ENCODE peak calls at places on chromosomes 3 and 15, in ten cellular contexts. One of them, this sample, is unnamed.

GRCh38 chr15:29400701-29401100 is 131.1 kb upstream of the NSMCE3 start:
- DNase-seq in HFFc6: no peak
- DNase-seq in upper lobe of right lung: no peak
- DNase-seq in activated CD8-positive, alpha-beta T cell treated with anti-CD3 and anti-CD28 coated beads for 36 hours: no peak
- DNase-seq in adrenal gland: no peak
- DNase-seq in dorsolateral prefrontal cortex: no peak
- DNase-seq in fibroblast of pulmonary artery: no peak
- DNase-seq in GM13977: no peak
- DNase-seq in psoas muscle: no peak
- DNase-seq in testis: no peak
- DNase-seq in this sample: no peak

GRCh38 chr3:11001020-11001657 is 8.6 kb downstream of the SLC6A1 start:
- DNase-seq in HFFc6: no peak
- DNase-seq in upper lobe of right lung: no peak
- DNase-seq in activated CD8-positive, alpha-beta T cell treated with anti-CD3 and anti-CD28 coated beads for 36 hours: no peak
- DNase-seq in adrenal gland: no peak
- DNase-seq in dorsolateral prefrontal cortex: peak
- DNase-seq in fibroblast of pulmonary artery: peak
- DNase-seq in GM13977: no peak
- DNase-seq in psoas muscle: no peak
- DNase-seq in testis: no peak
- DNase-seq in this sample: no peak

GRCh38 chr15:77497942-77498361 is 77.3 kb downstream of the HMG20A start:
- DNase-seq in HFFc6: peak
- DNase-seq in upper lobe of right lung: no peak
- DNase-seq in activated CD8-positive, alpha-beta T cell treated with anti-CD3 and anti-CD28 coated beads for 36 hours: no peak
- DNase-seq in adrenal gland: no peak
- DNase-seq in dorsolateral prefrontal cortex: peak
- DNase-seq in fibroblast of pulmonary artery: peak
- DNase-seq in GM13977: no peak
- DNase-seq in psoas muscle: peak
- DNase-seq in testis: peak
- DNase-seq in this sample: no peak

GRCh38 chr15:66588971-66589370 is 23.2 kb upstream of the LCTL start:
- DNase-seq in HFFc6: no peak
- DNase-seq in upper lobe of right lung: no peak
- DNase-seq in activated CD8-positive, alpha-beta T cell treated with anti-CD3 and anti-CD28 coated beads for 36 hours: no peak
- DNase-seq in adrenal gland: no peak
- DNase-seq in dorsolateral prefrontal cortex: no peak
- DNase-seq in fibroblast of pulmonary artery: no peak
- DNase-seq in GM13977: no peak
- DNase-seq in psoas muscle: no peak
- DNase-seq in testis: no peak
- DNase-seq in this sample: no peak

GRCh38 chr15:90851945-90852344 is 16.4 kb upstream of the FURIN start:
- DNase-seq in HFFc6: no peak
- DNase-seq in upper lobe of right lung: no peak
- DNase-seq in activated CD8-positive, alpha-beta T cell treated with anti-CD3 and anti-CD28 coated beads for 36 hours: peak
- DNase-seq in adrenal gland: no peak
- DNase-seq in dorsolateral prefrontal cortex: no peak
- DNase-seq in fibroblast of pulmonary artery: no peak
- DNase-seq in GM13977: no peak
- DNase-seq in psoas muscle: no peak
- DNase-seq in testis: no peak
- DNase-seq in this sample: no peak

GRCh38 chr3:101780661-101781060 is 1.6 kb downstream of the NXPE3 start:
- DNase-seq in HFFc6: peak
- DNase-seq in upper lobe of right lung: no peak
- DNase-seq in activated CD8-positive, alpha-beta T cell treated with anti-CD3 and anti-CD28 coated beads for 36 hours: no peak
- DNase-seq in adrenal gland: no peak
- DNase-seq in dorsolateral prefrontal cortex: no peak
- DNase-seq in fibroblast of pulmonary artery: peak
- DNase-seq in GM13977: no peak
- DNase-seq in psoas muscle: no peak
- DNase-seq in testis: peak
- DNase-seq in this sample: no peak

GRCh38 chr15:89389841-89390603 is 55.4 kb upstream of the POLG start:
- DNase-seq in HFFc6: no peak
- DNase-seq in upper lobe of right lung: no peak
- DNase-seq in activated CD8-positive, alpha-beta T cell treated with anti-CD3 and anti-CD28 coated beads for 36 hours: no peak
- DNase-seq in adrenal gland: no peak
- DNase-seq in dorsolateral prefrontal cortex: no peak
- DNase-seq in fibroblast of pulmonary artery: no peak
- DNase-seq in GM13977: no peak
- DNase-seq in psoas muscle: peak
- DNase-seq in testis: no peak
- DNase-seq in this sample: no peak

GRCh38 chr3:171556574-171557145 is 96.5 kb upstream of the TNIK start:
- DNase-seq in HFFc6: no peak
- DNase-seq in upper lobe of right lung: no peak
- DNase-seq in activated CD8-positive, alpha-beta T cell treated with anti-CD3 and anti-CD28 coated beads for 36 hours: no peak
- DNase-seq in adrenal gland: no peak
- DNase-seq in dorsolateral prefrontal cortex: no peak
- DNase-seq in fibroblast of pulmonary artery: no peak
- DNase-seq in GM13977: no peak
- DNase-seq in psoas muscle: no peak
- DNase-seq in testis: no peak
- DNase-seq in this sample: no peak

GRCh38 chr3:42702066-42702951 is at the start of gene HHATL:
- DNase-seq in HFFc6: no peak
- DNase-seq in upper lobe of right lung: peak
- DNase-seq in activated CD8-positive, alpha-beta T cell treated with anti-CD3 and anti-CD28 coated beads for 36 hours: no peak
- DNase-seq in adrenal gland: no peak
- DNase-seq in dorsolateral prefrontal cortex: peak
- DNase-seq in fibroblast of pulmonary artery: no peak
- DNase-seq in GM13977: no peak
- DNase-seq in psoas muscle: peak
- DNase-seq in testis: no peak
- DNase-seq in this sample: no peak
- TF ChIP-seq CTCF in HFFc6: no peak
- TF ChIP-seq CTCF in upper lobe of right lung: no peak
- TF ChIP-seq CTCF in activated CD8-positive, alpha-beta T cell treated with anti-CD3 and anti-CD28 coated beads for 36 hours: no peak
- TF ChIP-seq CTCF in adrenal gland: no peak
- TF ChIP-seq CTCF in dorsolateral prefrontal cortex: no peak
- TF ChIP-seq CTCF in fibroblast of pulmonary artery: no peak
- TF ChIP-seq CTCF in GM13977: no peak
- TF ChIP-seq CTCF in psoas muscle: no peak
- TF ChIP-seq CTCF in testis: no peak
- TF ChIP-seq CTCF in this sample: no peak

GRCh38 chr15:59738676-59739075 is 49.6 kb upstream of the BNIP2 start:
- DNase-seq in HFFc6: no peak
- DNase-seq in upper lobe of right lung: no peak
- DNase-seq in activated CD8-positive, alpha-beta T cell treated with anti-CD3 and anti-CD28 coated beads for 36 hours: no peak
- DNase-seq in adrenal gland: no peak
- DNase-seq in dorsolateral prefrontal cortex: no peak
- DNase-seq in fibroblast of pulmonary artery: no peak
- DNase-seq in GM13977: no peak
- DNase-seq in psoas muscle: no peak
- DNase-seq in testis: no peak
- DNase-seq in this sample: no peak

GRCh38 chr15:59746777-59747176 is 57.7 kb upstream of the BNIP2 start:
- DNase-seq in HFFc6: no peak
- DNase-seq in upper lobe of right lung: no peak
- DNase-seq in activated CD8-positive, alpha-beta T cell treated with anti-CD3 and anti-CD28 coated beads for 36 hours: no peak
- DNase-seq in adrenal gland: no peak
- DNase-seq in dorsolateral prefrontal cortex: no peak
- DNase-seq in fibroblast of pulmonary artery: no peak
- DNase-seq in GM13977: no peak
- DNase-seq in psoas muscle: no peak
- DNase-seq in testis: no peak
- DNase-seq in this sample: no peak

GRCh38 chr15:59739557-59740186 is 50.6 kb upstream of the BNIP2 start:
- DNase-seq in HFFc6: no peak
- DNase-seq in upper lobe of right lung: no peak
- DNase-seq in activated CD8-positive, alpha-beta T cell treated with anti-CD3 and anti-CD28 coated beads for 36 hours: no peak
- DNase-seq in adrenal gland: no peak
- DNase-seq in dorsolateral prefrontal cortex: no peak
- DNase-seq in fibroblast of pulmonary artery: no peak
- DNase-seq in GM13977: no peak
- DNase-seq in psoas muscle: no peak
- DNase-seq in testis: no peak
- DNase-seq in this sample: no peak

GRCh38 chr15:59736181-59736580 is 47.1 kb upstream of the BNIP2 start:
- DNase-seq in HFFc6: peak
- DNase-seq in upper lobe of right lung: no peak
- DNase-seq in activated CD8-positive, alpha-beta T cell treated with anti-CD3 and anti-CD28 coated beads for 36 hours: no peak
- DNase-seq in adrenal gland: no peak
- DNase-seq in dorsolateral prefrontal cortex: no peak
- DNase-seq in fibroblast of pulmonary artery: no peak
- DNase-seq in GM13977: peak
- DNase-seq in psoas muscle: no peak
- DNase-seq in testis: no peak
- DNase-seq in this sample: no peak

DNA sequence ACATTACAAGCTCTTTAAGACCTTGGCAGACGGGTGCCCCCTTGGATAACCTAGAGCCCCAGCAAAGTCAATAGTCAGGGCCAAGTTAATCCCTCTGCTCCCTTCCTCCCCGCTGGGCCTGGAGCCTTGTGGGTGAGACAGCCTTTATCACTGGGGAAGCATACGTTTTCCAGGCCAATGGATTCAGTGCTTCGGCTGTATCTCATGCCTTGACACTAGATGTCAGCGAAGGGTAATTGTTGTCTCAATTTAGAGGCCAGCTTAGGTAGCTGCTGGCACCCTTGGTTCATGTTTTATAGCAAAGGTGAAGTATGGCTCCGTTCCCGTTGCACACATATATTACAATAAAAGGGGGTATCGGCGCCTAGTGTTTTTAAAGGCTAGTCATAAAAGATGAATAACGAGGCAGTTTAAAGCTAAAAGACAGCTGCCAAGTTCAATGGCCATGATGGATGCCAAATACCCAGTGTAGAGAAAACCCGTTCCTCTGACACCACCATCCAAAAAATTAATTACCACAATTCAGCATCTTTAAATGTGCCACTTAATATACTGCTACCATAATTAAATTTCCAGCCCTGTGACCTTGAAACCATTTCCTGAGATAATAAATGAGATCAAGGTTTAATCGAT is 52.3 kb upstream of the BNIP2 start:
- DNase-seq in HFFc6: no peak
- DNase-seq in upper lobe of right lung: no peak
- DNase-seq in activated CD8-positive, alpha-beta T cell treated with anti-CD3 and anti-CD28 coated beads for 36 hours: no peak
- DNase-seq in adrenal gland: no peak
- DNase-seq in dorsolateral prefrontal cortex: no peak
- DNase-seq in fibroblast of pulmonary artery: peak
- DNase-seq in GM13977: peak
- DNase-seq in psoas muscle: no peak
- DNase-seq in testis: peak
- DNase-seq in this sample: no peak
- TF ChIP-seq CTCF in HFFc6: peak
- TF ChIP-seq CTCF in upper lobe of right lung: no peak
- TF ChIP-seq CTCF in activated CD8-positive, alpha-beta T cell treated with anti-CD3 and anti-CD28 coated beads for 36 hours: no peak
- TF ChIP-seq CTCF in adrenal gland: no peak
- TF ChIP-seq CTCF in dorsolateral prefrontal cortex: no peak
- TF ChIP-seq CTCF in fibroblast of pulmonary artery: no peak
- TF ChIP-seq CTCF in GM13977: peak
- TF ChIP-seq CTCF in psoas muscle: peak
- TF ChIP-seq CTCF in testis: no peak
- TF ChIP-seq CTCF in this sample: no peak

GRCh38 chr15:47376190-47376589 is 341.1 kb upstream of the SEMA6D start:
- DNase-seq in HFFc6: no peak
- DNase-seq in upper lobe of right lung: no peak
- DNase-seq in activated CD8-positive, alpha-beta T cell treated with anti-CD3 and anti-CD28 coated beads for 36 hours: no peak
- DNase-seq in adrenal gland: no peak
- DNase-seq in dorsolateral prefrontal cortex: no peak
- DNase-seq in fibroblast of pulmonary artery: no peak
- DNase-seq in GM13977: no peak
- DNase-seq in psoas muscle: no peak
- DNase-seq in testis: no peak
- DNase-seq in this sample: no peak

GRCh38 chr15:47371939-47372338 is 345.4 kb upstream of the SEMA6D start:
- DNase-seq in HFFc6: no peak
- DNase-seq in upper lobe of right lung: no peak
- DNase-seq in activated CD8-positive, alpha-beta T cell treated with anti-CD3 and anti-CD28 coated beads for 36 hours: no peak
- DNase-seq in adrenal gland: no peak
- DNase-seq in dorsolateral prefrontal cortex: no peak
- DNase-seq in fibroblast of pulmonary artery: no peak
- DNase-seq in GM13977: no peak
- DNase-seq in psoas muscle: no peak
- DNase-seq in testis: no peak
- DNase-seq in this sample: no peak

GRCh38 chr15:47378527-47378926 is 338.8 kb upstream of the SEMA6D start:
- DNase-seq in HFFc6: no peak
- DNase-seq in upper lobe of right lung: no peak
- DNase-seq in activated CD8-positive, alpha-beta T cell treated with anti-CD3 and anti-CD28 coated beads for 36 hours: no peak
- DNase-seq in adrenal gland: no peak
- DNase-seq in dorsolateral prefrontal cortex: no peak
- DNase-seq in fibroblast of pulmonary artery: no peak
- DNase-seq in GM13977: no peak
- DNase-seq in psoas muscle: no peak
- DNase-seq in testis: no peak
- DNase-seq in this sample: no peak

GRCh38 chr15:47377465-47377864 is 339.8 kb upstream of the SEMA6D start:
- DNase-seq in HFFc6: no peak
- DNase-seq in upper lobe of right lung: no peak
- DNase-seq in activated CD8-positive, alpha-beta T cell treated with anti-CD3 and anti-CD28 coated beads for 36 hours: no peak
- DNase-seq in adrenal gland: no peak
- DNase-seq in dorsolateral prefrontal cortex: no peak
- DNase-seq in fibroblast of pulmonary artery: peak
- DNase-seq in GM13977: no peak
- DNase-seq in psoas muscle: no peak
- DNase-seq in testis: no peak
- DNase-seq in this sample: no peak

DNA sequence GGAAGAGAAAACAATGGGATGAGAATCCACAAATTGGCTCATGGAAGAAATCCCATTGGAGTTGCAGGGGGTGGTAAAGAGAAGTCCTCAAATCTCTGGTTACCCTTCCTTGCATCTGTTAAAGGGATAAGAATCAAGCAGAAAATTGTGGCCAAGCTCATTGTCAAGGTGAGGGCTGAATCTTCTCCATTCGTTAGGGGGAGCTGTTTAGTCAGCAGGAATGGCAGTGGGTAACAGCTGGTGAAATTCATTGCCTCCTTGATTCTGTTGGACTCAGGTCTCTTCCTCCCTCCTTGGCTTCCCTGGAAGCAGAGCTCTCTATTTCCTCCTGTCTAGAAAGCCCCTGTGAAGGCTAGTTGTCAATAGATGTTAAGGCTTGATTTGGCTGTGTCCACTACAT is 343.1 kb upstream of the SEMA6D start:
- DNase-seq in HFFc6: peak
- DNase-seq in upper lobe of right lung: no peak
- DNase-seq in activated CD8-positive, alpha-beta T cell treated with anti-CD3 and anti-CD28 coated beads for 36 hours: no peak
- DNase-seq in adrenal gland: no peak
- DNase-seq in dorsolateral prefrontal cortex: no peak
- DNase-seq in fibroblast of pulmonary artery: peak
- DNase-seq in GM13977: no peak
- DNase-seq in psoas muscle: no peak
- DNase-seq in testis: no peak
- DNase-seq in this sample: no peak
- TF ChIP-seq CTCF in HFFc6: peak
- TF ChIP-seq CTCF in upper lobe of right lung: peak
- TF ChIP-seq CTCF in activated CD8-positive, alpha-beta T cell treated with anti-CD3 and anti-CD28 coated beads for 36 hours: no peak
- TF ChIP-seq CTCF in adrenal gland: no peak
- TF ChIP-seq CTCF in dorsolateral prefrontal cortex: no peak
- TF ChIP-seq CTCF in fibroblast of pulmonary artery: peak
- TF ChIP-seq CTCF in GM13977: peak
- TF ChIP-seq CTCF in psoas muscle: peak
- TF ChIP-seq CTCF in testis: no peak
- TF ChIP-seq CTCF in this sample: peak

DNA sequence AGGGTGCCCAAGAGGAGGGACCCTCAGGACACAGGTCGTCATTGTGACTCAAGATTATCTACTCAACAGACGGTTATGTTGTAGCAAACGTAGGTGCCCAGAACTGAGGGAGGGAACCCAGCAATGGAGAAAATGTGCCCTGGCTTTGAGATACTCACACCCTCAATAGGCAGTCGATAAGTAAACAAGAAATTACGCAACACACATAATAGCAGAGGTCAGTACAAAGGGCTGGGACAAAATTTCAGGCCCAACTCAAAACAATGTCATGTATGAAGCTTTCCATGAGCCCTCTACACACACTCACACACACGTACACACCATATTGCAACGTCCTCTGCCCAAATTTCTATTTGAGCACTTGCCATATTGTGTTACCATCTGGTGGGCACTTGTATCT is 114.7 kb upstream of the TRIM42 start:
- DNase-seq in HFFc6: no peak
- DNase-seq in upper lobe of right lung: no peak
- DNase-seq in activated CD8-positive, alpha-beta T cell treated with anti-CD3 and anti-CD28 coated beads for 36 hours: no peak
- DNase-seq in adrenal gland: no peak
- DNase-seq in dorsolateral prefrontal cortex: no peak
- DNase-seq in fibroblast of pulmonary artery: no peak
- DNase-seq in GM13977: no peak
- DNase-seq in psoas muscle: no peak
- DNase-seq in testis: no peak
- DNase-seq in this sample: no peak
- TF ChIP-seq CTCF in HFFc6: no peak
- TF ChIP-seq CTCF in upper lobe of right lung: no peak
- TF ChIP-seq CTCF in activated CD8-positive, alpha-beta T cell treated with anti-CD3 and anti-CD28 coated beads for 36 hours: no peak
- TF ChIP-seq CTCF in adrenal gland: no peak
- TF ChIP-seq CTCF in dorsolateral prefrontal cortex: no peak
- TF ChIP-seq CTCF in fibroblast of pulmonary artery: no peak
- TF ChIP-seq CTCF in GM13977: no peak
- TF ChIP-seq CTCF in psoas muscle: no peak
- TF ChIP-seq CTCF in testis: no peak
- TF ChIP-seq CTCF in this sample: no peak

This sample was measured in progenitor cell of endocrine pancreas.